ENCODE peak calls at places on chromosomes 1 and 21, in eight cellular contexts. One of them, this sample, is unnamed.

GRCh38 chr1:25810341-25811299 is 9.1 kb upstream of the MTFR1L start:
- DNase-seq in HCT116: no peak
- DNase-seq in GM12878: no peak
- DNase-seq in A549: peak; percentile 54
- DNase-seq in Panc1: peak; percentile 42
- DNase-seq in GM23338: peak; percentile 90
- DNase-seq in HepG2: peak; percentile 25
- DNase-seq in K562: peak; percentile 82
- DNase-seq in this sample: peak; percentile 69

GRCh38 chr1:67860776-67861175 is 27.5 kb upstream of the GNG12 start:
- DNase-seq in HCT116: no peak
- DNase-seq in GM12878: no peak
- DNase-seq in A549: no peak
- DNase-seq in Panc1: no peak
- DNase-seq in GM23338: no peak
- DNase-seq in HepG2: no peak
- DNase-seq in K562: no peak
- DNase-seq in this sample: no peak

GRCh38 chr1:216181590-216181989 is 241.7 kb downstream of the USH2A start:
- DNase-seq in HCT116: no peak
- DNase-seq in GM12878: no peak
- DNase-seq in A549: no peak
- DNase-seq in Panc1: no peak
- DNase-seq in GM23338: no peak
- DNase-seq in HepG2: no peak
- DNase-seq in K562: no peak
- DNase-seq in this sample: no peak

GRCh38 chr1:47672622-47673021 is 234.8 kb downstream of the FOXD2 start:
- DNase-seq in HCT116: no peak
- DNase-seq in GM12878: no peak
- DNase-seq in A549: no peak
- DNase-seq in Panc1: no peak
- DNase-seq in GM23338: no peak
- DNase-seq in HepG2: no peak
- DNase-seq in K562: no peak
- DNase-seq in this sample: no peak

GRCh38 chr1:66676616-66677298 is 75.5 kb upstream of the DYNLT5 start:
- DNase-seq in HCT116: no peak
- DNase-seq in GM12878: no peak
- DNase-seq in A549: no peak
- DNase-seq in Panc1: no peak
- DNase-seq in GM23338: no peak
- DNase-seq in HepG2: no peak
- DNase-seq in K562: no peak
- DNase-seq in this sample: no peak

GRCh38 chr1:228180271-228180987 is 14.8 kb downstream of the IBA57 start:
- DNase-seq in HCT116: no peak
- DNase-seq in GM12878: no peak
- DNase-seq in A549: no peak
- DNase-seq in Panc1: no peak
- DNase-seq in GM23338: peak; percentile 57
- DNase-seq in HepG2: peak; percentile 25
- DNase-seq in K562: no peak
- DNase-seq in this sample: no peak

GRCh38 chr1:111372336-111372965 is 55.1 kb downstream of the OVGP1 start:
- DNase-seq in HCT116: no peak
- DNase-seq in GM12878: no peak
- DNase-seq in A549: no peak
- DNase-seq in Panc1: no peak
- DNase-seq in GM23338: no peak
- DNase-seq in HepG2: no peak
- DNase-seq in K562: no peak
- DNase-seq in this sample: no peak

GRCh38 chr1:9181176-9181906 is 52.4 kb upstream of the GPR157 start:
- DNase-seq in HCT116: peak; percentile 27
- DNase-seq in GM12878: peak; percentile 43
- DNase-seq in A549: peak; percentile 68
- DNase-seq in Panc1: no peak
- DNase-seq in GM23338: peak; percentile 81
- DNase-seq in HepG2: peak; percentile 61
- DNase-seq in K562: peak; percentile 79
- DNase-seq in this sample: no peak

GRCh38 chr21:19992540-19992939 is 1005.7 kb upstream of the NCAM2 start:
- DNase-seq in HCT116: no peak
- DNase-seq in GM12878: no peak
- DNase-seq in A549: no peak
- DNase-seq in Panc1: no peak
- DNase-seq in GM23338: no peak
- DNase-seq in HepG2: no peak
- DNase-seq in K562: no peak
- DNase-seq in this sample: no peak

GRCh38 chr1:111471012-111471411 is 2.8 kb upstream of the C1orf162 start:
- DNase-seq in HCT116: no peak
- DNase-seq in GM12878: peak; percentile 77
- DNase-seq in A549: no peak
- DNase-seq in Panc1: no peak
- DNase-seq in GM23338: no peak
- DNase-seq in HepG2: no peak
- DNase-seq in K562: no peak
- DNase-seq in this sample: peak; percentile 80

GRCh38 chr1:113479713-113480676 is 89.7 kb downstream of the MAGI3 start:
- DNase-seq in HCT116: no peak
- DNase-seq in GM12878: no peak
- DNase-seq in A549: no peak
- DNase-seq in Panc1: no peak
- DNase-seq in GM23338: no peak
- DNase-seq in HepG2: no peak
- DNase-seq in K562: no peak
- DNase-seq in this sample: no peak

GRCh38 chr1:219227731-219228419 is 54.2 kb downstream of the LYPLAL1 start:
- DNase-seq in HCT116: no peak
- DNase-seq in GM12878: no peak
- DNase-seq in A549: no peak
- DNase-seq in Panc1: no peak
- DNase-seq in GM23338: peak; percentile 21
- DNase-seq in HepG2: no peak
- DNase-seq in K562: no peak
- DNase-seq in this sample: no peak

GRCh38 chr1:30974536-30974935 is 66.0 kb upstream of the SDC3 start:
- DNase-seq in HCT116: no peak
- DNase-seq in GM12878: no peak
- DNase-seq in A549: no peak
- DNase-seq in Panc1: no peak
- DNase-seq in GM23338: no peak
- DNase-seq in HepG2: no peak
- DNase-seq in K562: no peak
- DNase-seq in this sample: no peak

GRCh38 chr1:30975217-30975616 is 66.7 kb upstream of the SDC3 start:
- DNase-seq in HCT116: no peak
- DNase-seq in GM12878: no peak
- DNase-seq in A549: no peak
- DNase-seq in Panc1: no peak
- DNase-seq in GM23338: no peak
- DNase-seq in HepG2: peak; percentile 62
- DNase-seq in K562: no peak
- DNase-seq in this sample: no peak

GRCh38 chr1:30976143-30976542 is 67.6 kb upstream of the SDC3 start:
- DNase-seq in HCT116: no peak
- DNase-seq in GM12878: no peak
- DNase-seq in A549: no peak
- DNase-seq in Panc1: no peak
- DNase-seq in GM23338: no peak
- DNase-seq in HepG2: no peak
- DNase-seq in K562: no peak
- DNase-seq in this sample: no peak

GRCh38 chr1:30977511-30977910 is 69.0 kb upstream of the SDC3 start:
- DNase-seq in HCT116: no peak
- DNase-seq in GM12878: no peak
- DNase-seq in A549: no peak
- DNase-seq in Panc1: no peak
- DNase-seq in GM23338: no peak
- DNase-seq in HepG2: no peak
- DNase-seq in K562: no peak
- DNase-seq in this sample: no peak

DNA sequence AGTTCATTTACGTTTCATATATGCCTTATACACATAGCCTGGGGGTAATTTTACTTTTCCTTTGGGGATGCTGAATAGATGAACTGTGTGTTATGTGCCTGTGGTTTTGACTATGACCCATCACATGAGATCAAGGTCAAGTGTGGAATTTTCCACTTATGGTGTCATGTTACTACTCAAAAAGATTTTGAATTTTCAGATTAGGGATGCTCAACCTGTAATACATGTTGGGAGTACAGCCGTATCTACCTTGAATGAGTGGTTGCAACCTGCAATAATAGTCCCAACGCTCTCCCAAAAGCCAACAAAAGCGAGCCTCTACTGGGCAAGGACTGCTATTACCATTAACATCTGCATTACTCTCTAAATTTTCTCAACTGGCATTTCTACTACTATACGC is 68.5 kb upstream of the SDC3 start:
- DNase-seq in HCT116: no peak
- DNase-seq in GM12878: no peak
- DNase-seq in A549: peak; percentile 4
- DNase-seq in Panc1: no peak
- DNase-seq in GM23338: peak; percentile 33
- DNase-seq in HepG2: peak; percentile 27
- DNase-seq in K562: no peak
- DNase-seq in this sample: no peak
- TF ChIP-seq REST in HCT116: no peak
- TF ChIP-seq REST in GM12878: no peak
- TF ChIP-seq REST in A549: no peak
- TF ChIP-seq REST in Panc1: no peak
- TF ChIP-seq REST in GM23338: no peak
- TF ChIP-seq REST in HepG2: no peak
- TF ChIP-seq REST in K562: no peak
- TF ChIP-seq REST in this sample: no peak

GRCh38 chr1:18561967-18562366 is 68.7 kb upstream of the PAX7 start:
- DNase-seq in HCT116: no peak
- DNase-seq in GM12878: no peak
- DNase-seq in A549: no peak
- DNase-seq in Panc1: no peak
- DNase-seq in GM23338: no peak
- DNase-seq in HepG2: no peak
- DNase-seq in K562: no peak
- DNase-seq in this sample: no peak

GRCh38 chr1:18565321-18565720 is 65.3 kb upstream of the PAX7 start:
- DNase-seq in HCT116: no peak
- DNase-seq in GM12878: no peak
- DNase-seq in A549: no peak
- DNase-seq in Panc1: no peak
- DNase-seq in GM23338: no peak
- DNase-seq in HepG2: no peak
- DNase-seq in K562: no peak
- DNase-seq in this sample: no peak

GRCh38 chr1:18560692-18561091 is 70.0 kb upstream of the PAX7 start:
- DNase-seq in HCT116: no peak
- DNase-seq in GM12878: no peak
- DNase-seq in A549: peak; percentile 9
- DNase-seq in Panc1: no peak
- DNase-seq in GM23338: peak; percentile 51
- DNase-seq in HepG2: peak; percentile 13
- DNase-seq in K562: no peak
- DNase-seq in this sample: no peak

GRCh38 chr1:18568489-18568888 is 62.2 kb upstream of the PAX7 start:
- DNase-seq in HCT116: no peak
- DNase-seq in GM12878: no peak
- DNase-seq in A549: no peak
- DNase-seq in Panc1: no peak
- DNase-seq in GM23338: no peak
- DNase-seq in HepG2: no peak
- DNase-seq in K562: no peak
- DNase-seq in this sample: no peak

GRCh38 chr1:18564661-18565060 is 66.0 kb upstream of the PAX7 start:
- DNase-seq in HCT116: no peak
- DNase-seq in GM12878: no peak
- DNase-seq in A549: no peak
- DNase-seq in Panc1: no peak
- DNase-seq in GM23338: no peak
- DNase-seq in HepG2: no peak
- DNase-seq in K562: no peak
- DNase-seq in this sample: no peak
- H3K4me3 ChIP-seq in HCT116: no peak overlapping the region
- H3K4me3 ChIP-seq in GM12878: no peak overlapping the region
- H3K4me3 ChIP-seq in A549: no peak overlapping the region
- H3K4me3 ChIP-seq in Panc1: no peak overlapping the region
- H3K4me3 ChIP-seq in GM23338: no peak overlapping the region
- H3K4me3 ChIP-seq in HepG2: no peak overlapping the region
- H3K4me3 ChIP-seq in K562: no peak overlapping the region
- H3K4me3 ChIP-seq in this sample: no peak overlapping the region

DNA sequence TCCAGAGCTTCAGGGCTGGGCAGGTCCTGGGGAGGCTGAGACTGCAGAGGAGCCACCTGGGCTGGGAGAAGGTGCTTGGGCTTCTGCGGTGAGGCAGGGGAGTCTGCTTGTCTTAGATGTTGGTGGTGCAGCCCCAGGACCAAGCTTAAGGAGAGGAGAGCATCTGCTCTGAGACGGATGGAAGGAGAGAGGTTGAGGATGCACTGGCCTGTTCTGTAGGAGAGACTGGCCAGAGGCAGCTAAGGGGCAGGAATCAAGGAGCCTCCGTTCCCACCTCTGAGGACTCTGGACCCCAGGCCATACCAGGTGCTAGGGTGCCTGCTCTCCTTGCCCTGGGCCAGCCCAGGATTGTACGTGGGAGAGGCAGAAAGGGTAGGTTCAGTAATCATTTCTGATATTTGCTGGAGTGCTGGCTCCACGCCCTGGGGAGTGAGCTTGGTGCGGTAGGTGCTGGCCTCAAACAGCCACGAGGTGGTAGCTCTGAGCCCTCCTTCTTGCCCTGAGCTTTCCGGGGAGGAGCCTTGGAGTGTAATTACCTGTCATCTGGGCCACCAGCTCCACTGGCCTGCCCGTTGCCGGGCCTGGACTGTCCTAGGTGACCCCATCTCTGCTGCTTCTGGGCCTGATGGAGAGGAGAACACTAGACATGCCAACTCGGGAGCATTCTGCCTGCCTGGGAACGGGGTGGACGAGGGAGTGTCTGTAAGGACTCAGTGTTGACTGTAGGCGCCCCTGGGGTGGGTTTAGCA is 9.3 kb downstream of the MYBPH start:
- DNase-seq in HCT116: no peak
- DNase-seq in GM12878: no peak
- DNase-seq in A549: no peak
- DNase-seq in Panc1: no peak
- DNase-seq in GM23338: no peak
- DNase-seq in HepG2: peak; percentile 42
- DNase-seq in K562: peak; percentile 67
- DNase-seq in this sample: peak; percentile 56
- TF ChIP-seq CTCF in HCT116: peak; percentile 56
- TF ChIP-seq CTCF in GM12878: peak; percentile 60
- TF ChIP-seq CTCF in A549: peak; percentile 26
- TF ChIP-seq CTCF in Panc1: no peak
- TF ChIP-seq CTCF in GM23338: peak; percentile 34
- TF ChIP-seq CTCF in HepG2: peak; percentile 73
- TF ChIP-seq CTCF in K562: peak; percentile 54
- TF ChIP-seq CTCF in this sample: peak; percentile 12

DNA sequence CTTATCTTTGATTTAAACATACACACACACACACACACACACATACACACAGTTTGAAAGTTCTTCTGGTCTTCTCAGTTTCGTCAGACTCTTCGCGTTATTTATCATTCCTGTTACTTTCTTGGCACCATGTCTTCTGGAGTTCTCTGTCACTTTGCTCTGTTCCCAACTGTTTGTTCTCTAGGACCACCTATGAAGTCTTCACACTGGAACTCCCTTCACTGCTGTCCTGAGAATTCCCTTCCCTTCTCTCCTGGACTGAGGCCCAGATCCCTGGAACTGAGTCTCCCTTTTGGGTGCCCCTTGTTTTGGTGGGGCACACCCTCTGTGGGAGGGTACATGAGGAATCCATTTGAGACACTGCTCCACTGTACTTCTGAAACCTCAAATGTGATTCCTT is 30.5 kb downstream of the ALG14 start:
- DNase-seq in HCT116: no peak
- DNase-seq in GM12878: no peak
- DNase-seq in A549: no peak
- DNase-seq in Panc1: no peak
- DNase-seq in GM23338: no peak
- DNase-seq in HepG2: no peak
- DNase-seq in K562: no peak
- DNase-seq in this sample: no peak
- TF ChIP-seq REST in HCT116: no peak
- TF ChIP-seq REST in GM12878: no peak
- TF ChIP-seq REST in A549: no peak
- TF ChIP-seq REST in Panc1: no peak
- TF ChIP-seq REST in GM23338: no peak
- TF ChIP-seq REST in HepG2: no peak
- TF ChIP-seq REST in K562: no peak
- TF ChIP-seq REST in this sample: no peak